ENCODE peak calls at places on chromosome 5, in seven cellular contexts. One of them, this sample, is unnamed. For H3K4me1, the result is how much of the 10 kb centered on the place peaks cover.

GRCh38 chr5:73826301-73826700 is 200.3 kb downstream of the ARHGEF28 start:
- DNase-seq in PC-9: no peak
- DNase-seq in Karpas-422: no peak
- DNase-seq in body of pancreas: no peak
- DNase-seq in upper lobe of right lung: peak
- DNase-seq in aorta: no peak
- DNase-seq in heart right ventricle: no peak
- DNase-seq in this sample: no peak

GRCh38 chr5:59062986-59063683 is 480.3 kb downstream of the RAB3C start:
- DNase-seq in PC-9: peak
- DNase-seq in Karpas-422: no peak
- DNase-seq in body of pancreas: no peak
- DNase-seq in upper lobe of right lung: no peak
- DNase-seq in aorta: no peak
- DNase-seq in heart right ventricle: no peak
- DNase-seq in this sample: no peak

GRCh38 chr5:14138608-14139540 is 4.3 kb upstream of the TRIO start:
- DNase-seq in PC-9: no peak
- DNase-seq in Karpas-422: no peak
- DNase-seq in body of pancreas: no peak
- DNase-seq in upper lobe of right lung: no peak
- DNase-seq in aorta: no peak
- DNase-seq in heart right ventricle: no peak
- DNase-seq in this sample: no peak

GRCh38 chr5:68285075-68285827 is 69.7 kb downstream of the PIK3R1 start:
- DNase-seq in PC-9: no peak
- DNase-seq in Karpas-422: no peak
- DNase-seq in body of pancreas: no peak
- DNase-seq in upper lobe of right lung: no peak
- DNase-seq in aorta: no peak
- DNase-seq in heart right ventricle: no peak
- DNase-seq in this sample: no peak

GRCh38 chr5:118042076-118042475 is 946.3 kb downstream of the DTWD2 start:
- DNase-seq in PC-9: no peak
- DNase-seq in Karpas-422: no peak
- DNase-seq in body of pancreas: no peak
- DNase-seq in upper lobe of right lung: no peak
- DNase-seq in aorta: no peak
- DNase-seq in heart right ventricle: no peak
- DNase-seq in this sample: no peak

GRCh38 chr5:97778451-97778850 is 595.4 kb upstream of the RIOK2 start:
- DNase-seq in PC-9: no peak
- DNase-seq in Karpas-422: no peak
- DNase-seq in body of pancreas: no peak
- DNase-seq in upper lobe of right lung: no peak
- DNase-seq in aorta: no peak
- DNase-seq in heart right ventricle: no peak
- DNase-seq in this sample: no peak

GRCh38 chr5:88834108-88834462 is 48.9 kb downstream of the MEF2C start:
- DNase-seq in PC-9: no peak
- DNase-seq in Karpas-422: no peak
- DNase-seq in body of pancreas: no peak
- DNase-seq in upper lobe of right lung: no peak
- DNase-seq in aorta: no peak
- DNase-seq in heart right ventricle: no peak
- DNase-seq in this sample: no peak

GRCh38 chr5:1053391-1054017 is 44.9 kb downstream of the NKD2 start:
- DNase-seq in PC-9: no peak
- DNase-seq in Karpas-422: no peak
- DNase-seq in body of pancreas: no peak
- DNase-seq in upper lobe of right lung: no peak
- DNase-seq in aorta: peak
- DNase-seq in heart right ventricle: no peak
- DNase-seq in this sample: no peak

GRCh38 chr5:150114773-150115408 is 28.5 kb upstream of the CSF1R start:
- DNase-seq in PC-9: no peak
- DNase-seq in Karpas-422: no peak
- DNase-seq in body of pancreas: no peak
- DNase-seq in upper lobe of right lung: peak
- DNase-seq in aorta: no peak
- DNase-seq in heart right ventricle: no peak
- DNase-seq in this sample: no peak

GRCh38 chr5:126339215-126339805 is 83.9 kb upstream of the GRAMD2B start:
- DNase-seq in PC-9: peak
- DNase-seq in Karpas-422: peak
- DNase-seq in body of pancreas: peak
- DNase-seq in upper lobe of right lung: no peak
- DNase-seq in aorta: no peak
- DNase-seq in heart right ventricle: peak
- DNase-seq in this sample: no peak

GRCh38 chr5:675876-676698 is 17.1 kb downstream of the TPPP start:
- DNase-seq in PC-9: no peak
- DNase-seq in Karpas-422: peak
- DNase-seq in body of pancreas: peak
- DNase-seq in upper lobe of right lung: peak
- DNase-seq in aorta: peak
- DNase-seq in heart right ventricle: no peak
- DNase-seq in this sample: no peak

GRCh38 chr5:82183828-82184227 is 94.3 kb downstream of the RPS23 start:
- DNase-seq in PC-9: no peak
- DNase-seq in Karpas-422: no peak
- DNase-seq in body of pancreas: no peak
- DNase-seq in upper lobe of right lung: no peak
- DNase-seq in aorta: no peak
- DNase-seq in heart right ventricle: no peak
- DNase-seq in this sample: peak

GRCh38 chr5:35938518-35939227 is at the start of gene CAPSL:
- DNase-seq in PC-9: no peak
- DNase-seq in Karpas-422: peak
- DNase-seq in body of pancreas: peak
- DNase-seq in upper lobe of right lung: no peak
- DNase-seq in aorta: no peak
- DNase-seq in heart right ventricle: peak
- DNase-seq in this sample: no peak

GRCh38 chr5:56039985-56040384 is 45.2 kb upstream of the IL6ST start:
- DNase-seq in PC-9: peak
- DNase-seq in Karpas-422: no peak
- DNase-seq in body of pancreas: no peak
- DNase-seq in upper lobe of right lung: no peak
- DNase-seq in aorta: no peak
- DNase-seq in heart right ventricle: no peak
- DNase-seq in this sample: no peak

GRCh38 chr5:10702911-10703491 is 58.0 kb downstream of the DAP start:
- DNase-seq in PC-9: peak
- DNase-seq in Karpas-422: peak
- DNase-seq in body of pancreas: peak
- DNase-seq in upper lobe of right lung: no peak
- DNase-seq in aorta: no peak
- DNase-seq in heart right ventricle: no peak
- DNase-seq in this sample: peak

GRCh38 chr5:67238191-67238590 is 41.6 kb upstream of the CD180 start:
- DNase-seq in PC-9: no peak
- DNase-seq in Karpas-422: no peak
- DNase-seq in body of pancreas: no peak
- DNase-seq in upper lobe of right lung: no peak
- DNase-seq in aorta: no peak
- DNase-seq in heart right ventricle: no peak
- DNase-seq in this sample: no peak

GRCh38 chr5:147481857-147482256 is 28.0 kb downstream of the DPYSL3 start:
- DNase-seq in PC-9: no peak
- DNase-seq in Karpas-422: no peak
- DNase-seq in body of pancreas: no peak
- DNase-seq in upper lobe of right lung: no peak
- DNase-seq in aorta: no peak
- DNase-seq in heart right ventricle: no peak
- DNase-seq in this sample: no peak

GRCh38 chr5:34412769-34413168 is 243.4 kb upstream of the RAI14 start:
- DNase-seq in PC-9: no peak
- DNase-seq in Karpas-422: no peak
- DNase-seq in body of pancreas: no peak
- DNase-seq in upper lobe of right lung: no peak
- DNase-seq in aorta: no peak
- DNase-seq in heart right ventricle: no peak
- DNase-seq in this sample: no peak

GRCh38 chr5:3339092-3339797 is 256.4 kb upstream of the IRX1 start:
- DNase-seq in PC-9: no peak
- DNase-seq in Karpas-422: no peak
- DNase-seq in body of pancreas: no peak
- DNase-seq in upper lobe of right lung: no peak
- DNase-seq in aorta: no peak
- DNase-seq in heart right ventricle: no peak
- DNase-seq in this sample: no peak

GRCh38 chr5:28077291-28078240 is 1039.2 kb upstream of the CDH9 start:
- DNase-seq in PC-9: no peak
- DNase-seq in Karpas-422: no peak
- DNase-seq in body of pancreas: no peak
- DNase-seq in upper lobe of right lung: no peak
- DNase-seq in aorta: no peak
- DNase-seq in heart right ventricle: no peak
- DNase-seq in this sample: no peak

GRCh38 chr5:107501965-107502691 is 168.6 kb downstream of the EFNA5 start:
- DNase-seq in PC-9: no peak
- DNase-seq in Karpas-422: no peak
- DNase-seq in body of pancreas: no peak
- DNase-seq in upper lobe of right lung: no peak
- DNase-seq in aorta: no peak
- DNase-seq in heart right ventricle: no peak
- DNase-seq in this sample: no peak

GRCh38 chr5:124453221-124454032 is 293.0 kb downstream of the ZNF608 start:
- DNase-seq in PC-9: peak
- DNase-seq in Karpas-422: peak
- DNase-seq in body of pancreas: no peak
- DNase-seq in upper lobe of right lung: no peak
- DNase-seq in aorta: no peak
- DNase-seq in heart right ventricle: no peak
- DNase-seq in this sample: no peak

GRCh38 chr5:95644351-95645042 is 2.1 kb upstream of the RFESD start:
- DNase-seq in PC-9: peak
- DNase-seq in Karpas-422: peak
- DNase-seq in body of pancreas: peak
- DNase-seq in upper lobe of right lung: no peak
- DNase-seq in aorta: no peak
- DNase-seq in heart right ventricle: no peak
- DNase-seq in this sample: no peak
- H3K4me1 ChIP-seq in PC-9: under half
- H3K4me1 ChIP-seq in Karpas-422: under half
- H3K4me1 ChIP-seq in body of pancreas: half or more
- H3K4me1 ChIP-seq in upper lobe of right lung: under half
- H3K4me1 ChIP-seq in aorta: under half
- H3K4me1 ChIP-seq in heart right ventricle: under half
- H3K4me1 ChIP-seq in this sample: under half

GRCh38 chr5:57175586-57175985 is 1.7 kb downstream of the GPBP1 start:
- DNase-seq in PC-9: no peak
- DNase-seq in Karpas-422: peak
- DNase-seq in body of pancreas: no peak
- DNase-seq in upper lobe of right lung: no peak
- DNase-seq in aorta: no peak
- DNase-seq in heart right ventricle: no peak
- DNase-seq in this sample: no peak
- H3K4me1 ChIP-seq in PC-9: half or more
- H3K4me1 ChIP-seq in Karpas-422: half or more
- H3K4me1 ChIP-seq in body of pancreas: under half
- H3K4me1 ChIP-seq in upper lobe of right lung: under half
- H3K4me1 ChIP-seq in aorta: under half
- H3K4me1 ChIP-seq in heart right ventricle: half or more
- H3K4me1 ChIP-seq in this sample: under half

GRCh38 chr5:116773926-116774325 is 199.3 kb upstream of the SEMA6A start:
- DNase-seq in PC-9: no peak
- DNase-seq in Karpas-422: no peak
- DNase-seq in body of pancreas: no peak
- DNase-seq in upper lobe of right lung: no peak
- DNase-seq in aorta: no peak
- DNase-seq in heart right ventricle: no peak
- DNase-seq in this sample: no peak

GRCh38 chr5:116779846-116780245 is 205.2 kb upstream of the SEMA6A start:
- DNase-seq in PC-9: no peak
- DNase-seq in Karpas-422: no peak
- DNase-seq in body of pancreas: no peak
- DNase-seq in upper lobe of right lung: no peak
- DNase-seq in aorta: no peak
- DNase-seq in heart right ventricle: no peak
- DNase-seq in this sample: no peak

GRCh38 chr5:116778015-116778414 is 203.4 kb upstream of the SEMA6A start:
- DNase-seq in PC-9: no peak
- DNase-seq in Karpas-422: no peak
- DNase-seq in body of pancreas: peak
- DNase-seq in upper lobe of right lung: no peak
- DNase-seq in aorta: no peak
- DNase-seq in heart right ventricle: no peak
- DNase-seq in this sample: no peak

DNA sequence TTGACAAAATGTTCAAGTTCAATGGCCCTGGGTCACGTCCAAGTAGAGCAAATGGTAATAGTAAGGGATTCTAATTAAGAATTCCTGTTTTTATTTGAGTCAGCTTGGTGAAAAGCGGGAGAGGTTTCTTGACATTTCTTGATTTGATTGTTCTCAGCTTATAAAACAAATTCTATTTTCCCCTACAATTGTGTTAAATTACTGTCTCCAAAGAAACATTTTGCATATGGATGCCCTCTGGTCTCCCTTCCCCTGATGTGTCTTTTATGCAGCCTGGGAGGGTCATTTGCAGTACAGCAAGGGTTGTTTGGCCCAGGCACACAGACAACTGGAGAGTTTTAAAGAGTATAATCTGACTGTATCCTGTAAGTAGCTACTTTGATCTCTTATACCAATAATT is 204.0 kb upstream of the SEMA6A start:
- DNase-seq in PC-9: no peak
- DNase-seq in Karpas-422: no peak
- DNase-seq in body of pancreas: no peak
- DNase-seq in upper lobe of right lung: no peak
- DNase-seq in aorta: no peak
- DNase-seq in heart right ventricle: no peak
- DNase-seq in this sample: no peak
- H3K4me1 ChIP-seq in PC-9: under half
- H3K4me1 ChIP-seq in Karpas-422: under half
- H3K4me1 ChIP-seq in body of pancreas: under half
- H3K4me1 ChIP-seq in upper lobe of right lung: under half
- H3K4me1 ChIP-seq in aorta: under half
- H3K4me1 ChIP-seq in heart right ventricle: under half
- H3K4me1 ChIP-seq in this sample: under half

DNA sequence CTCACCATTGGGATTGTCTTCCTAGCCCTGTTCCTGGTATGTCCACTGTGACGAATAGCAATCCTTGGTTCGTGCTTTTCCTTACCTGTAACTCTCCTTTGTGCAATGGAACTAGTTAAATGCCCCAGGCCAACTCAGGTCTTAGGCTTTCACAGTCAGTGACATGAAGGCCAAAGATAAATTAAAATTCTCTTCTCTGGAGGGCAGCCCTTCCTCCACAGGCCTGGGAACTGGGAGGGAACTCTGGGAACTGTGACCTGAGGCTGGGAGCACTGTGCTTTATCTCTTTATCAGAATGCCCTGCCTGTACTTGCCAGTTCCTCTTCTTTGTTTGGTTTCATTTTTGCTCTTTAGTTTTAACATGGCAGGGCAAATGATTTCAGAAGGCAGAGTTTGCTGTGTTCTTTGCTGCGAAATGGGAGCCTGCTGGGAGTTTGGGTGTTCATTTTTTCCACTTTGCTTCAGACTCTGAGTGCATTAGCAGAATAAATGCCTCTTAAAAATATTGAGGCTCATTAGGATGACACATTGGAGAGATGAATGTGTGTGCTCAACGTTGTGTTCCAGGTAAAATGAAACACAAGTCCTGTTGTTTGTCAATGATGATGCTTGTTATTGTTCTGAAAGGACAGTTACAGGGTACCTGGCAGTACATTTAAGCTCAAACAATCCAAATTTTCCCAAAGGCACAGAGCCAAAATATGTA is 118.1 kb downstream of the NUDT12 start:
- DNase-seq in PC-9: peak
- DNase-seq in Karpas-422: no peak
- DNase-seq in body of pancreas: no peak
- DNase-seq in upper lobe of right lung: no peak
- DNase-seq in aorta: no peak
- DNase-seq in heart right ventricle: no peak
- DNase-seq in this sample: no peak
- H3K4me1 ChIP-seq in PC-9: under half
- H3K4me1 ChIP-seq in Karpas-422: under half
- H3K4me1 ChIP-seq in body of pancreas: under half
- H3K4me1 ChIP-seq in upper lobe of right lung: under half
- H3K4me1 ChIP-seq in aorta: under half
- H3K4me1 ChIP-seq in heart right ventricle: under half
- H3K4me1 ChIP-seq in this sample: under half